ENCODE peak calls at places on chromosomes 5 and 9, in five cellular contexts. D is AG10803, L is right atrium auricular region, J is HFF-Myc, Z is lung. T is an unnamed sample.

GRCh38 chr5:159106193-159106568 is 6.5 kb upstream of the EBF1 start:
- DNase-seq in J (no peak), D (peak), Z (no peak), L (no peak), T (no peak)

GRCh38 chr5:75274486-75274885 is 37.8 kb upstream of the ANKRD31 start:
- DNase-seq in Z (no peak), L (no peak), D (no peak), J (no peak), T (no peak)

GRCh38 chr9:133955821-133956411 is 36.2 kb downstream of the VAV2 start:
- DNase-seq in J (no peak), D (peak), Z (no peak), L (no peak), T (peak)

GRCh38 chr5:123088031-123088805 is 823 bp upstream of the PRDM6 start:
- DNase-seq in J (no peak), Z (no peak), D (no peak), L (no peak), T (no peak)

GRCh38 chr5:71924325-71924724 is 182.9 kb upstream of the MAP1B start:
- DNase-seq in Z (no peak), J (no peak), D (peak), L (no peak), T (no peak)

GRCh38 chr5:73201547-73202513 is 28.8 kb downstream of the TMEM174 start:
- DNase-seq in L (peak), J (no peak), Z (peak), D (peak), T (peak)

GRCh38 chr9:122777935-122778671 is 10.6 kb upstream of the OR5C1 start:
- DNase-seq in L (no peak), D (peak), Z (no peak), J (no peak), T (no peak)

GRCh38 chr5:9507974-9508373 is 37.9 kb downstream of the SEMA5A start:
- DNase-seq in J (peak), Z (no peak), D (peak), L (no peak), T (no peak)

GRCh38 chr5:169606279-169606678 is 22.7 kb downstream of the SPDL1 start:
- DNase-seq in D (no peak), Z (no peak), J (no peak), L (no peak), T (no peak)

GRCh38 chr9:75064307-75065025 is 23.5 kb downstream of the NMRK1 start:
- DNase-seq in D (peak), J (no peak), L (no peak), Z (no peak), T (no peak)

GRCh38 chr5:141785667-141786066 is 92.5 kb downstream of the PCDH1 start:
- DNase-seq in L (no peak), J (no peak), D (no peak), Z (no peak), T (no peak)

GRCh38 chr5:17305964-17306725 is 88.7 kb downstream of the BASP1 start:
- DNase-seq in J (no peak), L (peak), D (peak), Z (peak), T (no peak)

GRCh38 chr5:86665984-86666760 is 48.4 kb downstream of the COX7C start:
- DNase-seq in Z (no peak), J (no peak), D (no peak), L (no peak), T (no peak)

GRCh38 chr5:32827981-32828380 is 116.9 kb downstream of the NPR3 start:
- DNase-seq in D (no peak), L (no peak), J (no peak), Z (peak), T (no peak)

GRCh38 chr9:2163231-2163885 is 148.2 kb downstream of the SMARCA2 start:
- DNase-seq in Z (no peak), D (peak), J (no peak), L (no peak), T (no peak)

GRCh38 chr5:177303925-177304391 is 359 bp downstream of the PRELID1 start:
- DNase-seq in L (no peak), D (no peak), Z (no peak), J (no peak), T (no peak)

GRCh38 chr9:110426052-110426709 is 88.5 kb upstream of the TXNDC8 start:
- DNase-seq in D (peak), Z (no peak), J (no peak), L (no peak), T (no peak)

GRCh38 chr9:133956520-133957076 is 35.5 kb downstream of the VAV2 start:
- DNase-seq in Z (no peak), J (no peak), L (no peak), D (peak), T (no peak)

GRCh38 chr9:100074093-100074492 is 24.7 kb downstream of the ERP44 start:
- DNase-seq in Z (no peak), L (no peak), J (no peak), D (no peak), T (no peak)

GRCh38 chr5:113162770-113163169 is 186.2 kb downstream of the DCP2 start:
- DNase-seq in L (no peak), Z (no peak), D (peak), J (no peak), T (no peak)

GRCh38 chr5:149421372-149421685 is 42.2 kb upstream of the IL17B start:
- DNase-seq in D (no peak), Z (no peak), J (no peak), L (no peak), T (no peak)

GRCh38 chr5:95283761-95284511 is 958 bp downstream of the MCTP1 start:
- DNase-seq in L (no peak), Z (peak), D (no peak), J (no peak), T (no peak)
- TF ChIP-seq CTCF in L (peak), Z (no peak), D (peak), J (peak), T (peak)

DNA sequence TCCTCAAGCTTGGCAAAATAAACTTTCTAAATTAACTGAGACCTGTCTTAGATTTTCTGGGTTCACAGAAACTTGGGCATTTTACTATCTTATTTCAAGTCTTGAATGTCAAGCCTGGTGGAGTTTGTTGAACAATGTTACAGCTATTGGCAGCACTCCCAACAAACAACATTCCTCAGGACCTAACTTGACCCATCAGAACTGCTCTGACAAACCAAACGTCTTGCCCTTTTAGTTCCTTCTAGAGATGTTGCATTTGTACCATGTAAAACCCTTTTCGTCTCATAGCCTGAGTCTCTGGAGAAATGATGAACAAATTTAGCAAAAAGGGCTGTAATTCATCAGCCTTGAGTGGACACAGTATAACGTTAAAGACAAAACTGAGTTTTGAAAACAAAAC is 51.1 kb downstream of the GNA14 start:
- DNase-seq in D (peak), Z (no peak), J (no peak), L (no peak), T (no peak)
- TF ChIP-seq CTCF in D (no peak), Z (no peak), J (no peak), L (no peak), T (no peak)

DNA sequence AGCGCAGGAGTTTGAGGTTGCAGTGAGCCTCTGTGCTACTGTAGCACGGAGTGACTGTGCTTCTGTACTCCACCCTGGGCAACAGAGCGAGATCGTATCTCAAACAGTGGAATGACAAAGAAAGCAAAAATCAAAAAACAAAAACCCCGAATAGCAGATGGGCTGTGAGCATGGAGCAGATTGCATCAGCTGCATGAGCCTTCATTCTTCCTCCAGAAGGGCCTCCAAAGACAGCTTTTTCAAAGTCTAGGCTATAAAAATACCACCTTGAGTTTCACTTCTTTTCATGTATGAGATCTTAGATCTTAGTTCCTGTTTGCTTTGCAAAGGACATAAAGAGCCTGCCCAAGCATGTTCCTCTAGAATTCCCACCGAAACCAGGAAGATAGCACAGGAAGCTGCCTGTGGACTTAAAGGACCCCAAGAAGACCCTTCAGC is 15.0 kb upstream of the HSPB3 start:
- DNase-seq in D (no peak), Z (no peak), J (no peak), L (no peak), T (no peak)
- TF ChIP-seq CTCF in D (no peak), Z (no peak), J (no peak), L (no peak), T (no peak)

GRCh38 chr5:107248065-107248695 is 422.6 kb downstream of the EFNA5 start:
- DNase-seq in J (peak), L (no peak), D (peak), Z (peak), T (peak)
- TF ChIP-seq CTCF in J (peak), L (peak), D (peak), Z (peak), T (peak)

DNA sequence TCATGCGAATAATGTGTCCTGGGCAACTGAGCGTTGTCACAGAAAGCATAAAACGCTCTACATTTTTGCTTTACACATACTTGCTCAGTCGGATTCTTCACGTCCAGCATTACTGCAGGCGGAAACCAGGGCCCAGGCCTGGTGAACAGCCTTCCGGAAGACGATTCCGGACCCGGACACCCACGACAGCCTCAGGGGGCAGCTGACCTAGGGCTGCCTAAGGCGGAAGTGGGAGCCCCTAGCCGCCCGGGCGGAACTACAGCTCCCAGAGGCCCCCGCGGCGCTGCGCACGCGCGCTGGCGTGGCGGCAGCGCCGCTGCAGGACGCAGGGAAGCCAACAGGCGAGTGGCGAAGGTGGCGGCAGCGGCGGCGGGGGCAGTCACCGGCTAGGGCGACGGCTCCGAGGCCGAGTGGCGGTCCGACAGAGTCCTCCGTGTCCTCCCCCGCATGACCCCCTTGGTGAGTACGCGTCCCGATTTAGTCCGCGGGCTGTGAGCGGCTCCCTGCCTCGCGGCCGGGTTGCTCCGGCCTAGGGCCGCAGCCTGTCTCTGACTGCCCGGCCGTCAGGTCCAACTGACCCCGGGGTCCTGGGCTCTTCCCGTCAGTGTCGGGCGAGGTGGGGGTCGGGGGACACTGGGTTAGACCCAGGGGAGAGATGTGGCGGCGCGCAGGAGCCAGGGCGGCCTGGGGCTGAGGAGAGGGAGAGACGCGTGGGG is at the start of gene GAPVD1:
- DNase-seq in Z (peak), L (peak), J (peak), D (peak), T (peak)
- TF ChIP-seq CTCF in Z (peak), L (peak), J (no peak), D (peak), T (no peak)

DNA sequence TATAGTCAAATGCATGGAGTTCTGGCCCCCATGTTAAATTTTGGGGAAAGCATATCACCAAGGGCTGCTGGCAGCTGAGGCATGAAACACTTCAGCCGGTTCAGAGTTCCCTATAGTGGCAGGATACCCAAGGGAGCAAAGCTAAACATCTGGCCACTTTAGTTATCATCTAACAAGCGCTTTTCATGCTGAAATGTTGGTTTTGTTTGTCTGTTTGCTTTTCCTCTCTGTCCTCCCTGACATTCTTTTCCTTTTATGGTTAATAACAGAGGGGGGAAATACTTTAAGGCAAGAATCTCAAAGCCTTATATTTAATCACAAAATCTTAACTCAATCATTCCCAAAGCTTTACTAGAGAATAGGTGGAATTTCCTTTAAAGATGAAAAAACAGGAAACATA is 11.9 kb downstream of the APBA1 start:
- DNase-seq in L (no peak), D (no peak), J (no peak), Z (no peak), T (no peak)
- TF ChIP-seq CTCF in L (no peak), D (no peak), J (no peak), Z (no peak), T (no peak)

GRCh38 chr5:1088726-1089125 is 23.1 kb downstream of the SLC12A7 start:
- DNase-seq in Z (no peak), D (no peak), J (no peak), L (no peak), T (no peak)
- TF ChIP-seq CTCF in Z (no peak), D (no peak), J (no peak), L (no peak), T (no peak)

T was measured in D721Med.